ENCODE peak calls at places on chromosome 20, in eight cellular contexts. One of them, this sample, is unnamed. For H3K4me1, the result is how much of the 10 kb centered on the place peaks cover.

GRCh38 chr20:15561707-15562106 is 1011.5 kb downstream of the KIF16B start:
- DNase-seq in stomach: no peak
- DNase-seq in SK-N-SH: peak
- DNase-seq in PC-9: no peak
- DNase-seq in thyroid gland: no peak
- DNase-seq in left lung: no peak
- DNase-seq in Peyer's patch: no peak
- DNase-seq in ovary: no peak
- DNase-seq in this sample: no peak

GRCh38 chr20:23235173-23236027 is 115.2 kb upstream of the NXT1 start:
- DNase-seq in stomach: peak
- DNase-seq in SK-N-SH: peak
- DNase-seq in PC-9: peak
- DNase-seq in thyroid gland: peak
- DNase-seq in left lung: peak
- DNase-seq in Peyer's patch: no peak
- DNase-seq in ovary: peak
- DNase-seq in this sample: peak

GRCh38 chr20:11249683-11250082 is 575.9 kb upstream of the JAG1 start:
- DNase-seq in stomach: no peak
- DNase-seq in SK-N-SH: no peak
- DNase-seq in PC-9: no peak
- DNase-seq in thyroid gland: no peak
- DNase-seq in left lung: no peak
- DNase-seq in Peyer's patch: no peak
- DNase-seq in ovary: no peak
- DNase-seq in this sample: no peak

GRCh38 chr20:688809-689208 is 13.2 kb upstream of the SCRT2 start:
- DNase-seq in stomach: no peak
- DNase-seq in SK-N-SH: peak
- DNase-seq in PC-9: no peak
- DNase-seq in thyroid gland: no peak
- DNase-seq in left lung: no peak
- DNase-seq in Peyer's patch: no peak
- DNase-seq in ovary: no peak
- DNase-seq in this sample: no peak

GRCh38 chr20:22293886-22294285 is 290.5 kb downstream of the FOXA2 start:
- DNase-seq in stomach: no peak
- DNase-seq in SK-N-SH: no peak
- DNase-seq in PC-9: no peak
- DNase-seq in thyroid gland: no peak
- DNase-seq in left lung: no peak
- DNase-seq in Peyer's patch: no peak
- DNase-seq in ovary: no peak
- DNase-seq in this sample: no peak

GRCh38 chr20:47318027-47318595 is 38.4 kb downstream of the ZMYND8 start:
- DNase-seq in stomach: no peak
- DNase-seq in SK-N-SH: no peak
- DNase-seq in PC-9: peak
- DNase-seq in thyroid gland: peak
- DNase-seq in left lung: no peak
- DNase-seq in Peyer's patch: peak
- DNase-seq in ovary: peak
- DNase-seq in this sample: peak

GRCh38 chr20:25230177-25230831 is 17.6 kb upstream of the PYGB start:
- DNase-seq in stomach: no peak
- DNase-seq in SK-N-SH: no peak
- DNase-seq in PC-9: no peak
- DNase-seq in thyroid gland: peak
- DNase-seq in left lung: no peak
- DNase-seq in Peyer's patch: no peak
- DNase-seq in ovary: no peak
- DNase-seq in this sample: no peak

GRCh38 chr20:20366551-20366895 is 1.4 kb upstream of the INSM1 start:
- DNase-seq in stomach: no peak
- DNase-seq in SK-N-SH: peak
- DNase-seq in PC-9: no peak
- DNase-seq in thyroid gland: no peak
- DNase-seq in left lung: no peak
- DNase-seq in Peyer's patch: no peak
- DNase-seq in ovary: no peak
- DNase-seq in this sample: no peak

GRCh38 chr20:8331740-8332412 is 199.8 kb downstream of the PLCB1 start:
- DNase-seq in stomach: no peak
- DNase-seq in SK-N-SH: no peak
- DNase-seq in PC-9: no peak
- DNase-seq in thyroid gland: peak
- DNase-seq in left lung: no peak
- DNase-seq in Peyer's patch: no peak
- DNase-seq in ovary: no peak
- DNase-seq in this sample: no peak

GRCh38 chr20:7155282-7155681 is 387.8 kb downstream of the BMP2 start:
- DNase-seq in stomach: no peak
- DNase-seq in SK-N-SH: no peak
- DNase-seq in PC-9: no peak
- DNase-seq in thyroid gland: no peak
- DNase-seq in left lung: no peak
- DNase-seq in Peyer's patch: no peak
- DNase-seq in ovary: no peak
- DNase-seq in this sample: no peak

GRCh38 chr20:57103146-57103800 is 163.2 kb downstream of the BMP7 start:
- DNase-seq in stomach: no peak
- DNase-seq in SK-N-SH: no peak
- DNase-seq in PC-9: no peak
- DNase-seq in thyroid gland: peak
- DNase-seq in left lung: no peak
- DNase-seq in Peyer's patch: no peak
- DNase-seq in ovary: no peak
- DNase-seq in this sample: no peak

GRCh38 chr20:50762435-50763201 is 31.2 kb downstream of the PARD6B start:
- DNase-seq in stomach: peak
- DNase-seq in SK-N-SH: peak
- DNase-seq in PC-9: peak
- DNase-seq in thyroid gland: peak
- DNase-seq in left lung: no peak
- DNase-seq in Peyer's patch: no peak
- DNase-seq in ovary: peak
- DNase-seq in this sample: peak

GRCh38 chr20:34713194-34713943 is 9.2 kb downstream of the TP53INP2 start:
- DNase-seq in stomach: no peak
- DNase-seq in SK-N-SH: peak
- DNase-seq in PC-9: peak
- DNase-seq in thyroid gland: no peak
- DNase-seq in left lung: no peak
- DNase-seq in Peyer's patch: no peak
- DNase-seq in ovary: no peak
- DNase-seq in this sample: no peak

GRCh38 chr20:35954907-35955251 is 577 bp upstream of the SCAND1 start:
- DNase-seq in stomach: no peak
- DNase-seq in SK-N-SH: no peak
- DNase-seq in PC-9: no peak
- DNase-seq in thyroid gland: no peak
- DNase-seq in left lung: no peak
- DNase-seq in Peyer's patch: no peak
- DNase-seq in ovary: no peak
- DNase-seq in this sample: no peak

GRCh38 chr20:61896058-61896961 is 169.4 kb downstream of the TAF4 start:
- DNase-seq in stomach: peak
- DNase-seq in SK-N-SH: peak
- DNase-seq in PC-9: peak
- DNase-seq in thyroid gland: peak
- DNase-seq in left lung: peak
- DNase-seq in Peyer's patch: no peak
- DNase-seq in ovary: peak
- DNase-seq in this sample: no peak

GRCh38 chr20:54515788-54516324 is 40.5 kb downstream of the DOK5 start:
- DNase-seq in stomach: no peak
- DNase-seq in SK-N-SH: no peak
- DNase-seq in PC-9: no peak
- DNase-seq in thyroid gland: no peak
- DNase-seq in left lung: no peak
- DNase-seq in Peyer's patch: no peak
- DNase-seq in ovary: no peak
- DNase-seq in this sample: no peak

GRCh38 chr20:44579313-44580090 is 2.9 kb upstream of the PKIG start:
- DNase-seq in stomach: no peak
- DNase-seq in SK-N-SH: no peak
- DNase-seq in PC-9: no peak
- DNase-seq in thyroid gland: no peak
- DNase-seq in left lung: no peak
- DNase-seq in Peyer's patch: no peak
- DNase-seq in ovary: no peak
- DNase-seq in this sample: no peak

GRCh38 chr20:44572551-44573500 is 9.6 kb upstream of the PKIG start:
- DNase-seq in stomach: no peak
- DNase-seq in SK-N-SH: no peak
- DNase-seq in PC-9: peak
- DNase-seq in thyroid gland: peak
- DNase-seq in left lung: no peak
- DNase-seq in Peyer's patch: no peak
- DNase-seq in ovary: no peak
- DNase-seq in this sample: no peak

GRCh38 chr20:44573501-44573869 is 8.9 kb upstream of the PKIG start:
- DNase-seq in stomach: no peak
- DNase-seq in SK-N-SH: no peak
- DNase-seq in PC-9: no peak
- DNase-seq in thyroid gland: no peak
- DNase-seq in left lung: no peak
- DNase-seq in Peyer's patch: no peak
- DNase-seq in ovary: no peak
- DNase-seq in this sample: no peak

GRCh38 chr20:44574372-44574771 is 8.0 kb upstream of the PKIG start:
- DNase-seq in stomach: no peak
- DNase-seq in SK-N-SH: no peak
- DNase-seq in PC-9: no peak
- DNase-seq in thyroid gland: no peak
- DNase-seq in left lung: no peak
- DNase-seq in Peyer's patch: no peak
- DNase-seq in ovary: no peak
- DNase-seq in this sample: no peak

GRCh38 chr20:44576297-44576696 is 6.1 kb upstream of the PKIG start:
- DNase-seq in stomach: no peak
- DNase-seq in SK-N-SH: no peak
- DNase-seq in PC-9: no peak
- DNase-seq in thyroid gland: no peak
- DNase-seq in left lung: no peak
- DNase-seq in Peyer's patch: no peak
- DNase-seq in ovary: no peak
- DNase-seq in this sample: no peak
- TF ChIP-seq CTCF in stomach: no peak
- TF ChIP-seq CTCF in SK-N-SH: peak
- TF ChIP-seq CTCF in PC-9: peak
- TF ChIP-seq CTCF in thyroid gland: no peak
- TF ChIP-seq CTCF in left lung: peak
- TF ChIP-seq CTCF in Peyer's patch: peak
- TF ChIP-seq CTCF in ovary: no peak
- TF ChIP-seq CTCF in this sample: peak

GRCh38 chr20:39909447-39909846 is 779.6 kb downstream of the MAFB start:
- DNase-seq in stomach: no peak
- DNase-seq in SK-N-SH: no peak
- DNase-seq in PC-9: no peak
- DNase-seq in thyroid gland: peak
- DNase-seq in left lung: peak
- DNase-seq in Peyer's patch: no peak
- DNase-seq in ovary: no peak
- DNase-seq in this sample: peak
- H3K4me1 ChIP-seq in stomach: under half
- H3K4me1 ChIP-seq in SK-N-SH: under half
- H3K4me1 ChIP-seq in PC-9: under half
- H3K4me1 ChIP-seq in thyroid gland: under half
- H3K4me1 ChIP-seq in left lung: under half
- H3K4me1 ChIP-seq in Peyer's patch: under half
- H3K4me1 ChIP-seq in ovary: under half
- H3K4me1 ChIP-seq in this sample: under half

DNA sequence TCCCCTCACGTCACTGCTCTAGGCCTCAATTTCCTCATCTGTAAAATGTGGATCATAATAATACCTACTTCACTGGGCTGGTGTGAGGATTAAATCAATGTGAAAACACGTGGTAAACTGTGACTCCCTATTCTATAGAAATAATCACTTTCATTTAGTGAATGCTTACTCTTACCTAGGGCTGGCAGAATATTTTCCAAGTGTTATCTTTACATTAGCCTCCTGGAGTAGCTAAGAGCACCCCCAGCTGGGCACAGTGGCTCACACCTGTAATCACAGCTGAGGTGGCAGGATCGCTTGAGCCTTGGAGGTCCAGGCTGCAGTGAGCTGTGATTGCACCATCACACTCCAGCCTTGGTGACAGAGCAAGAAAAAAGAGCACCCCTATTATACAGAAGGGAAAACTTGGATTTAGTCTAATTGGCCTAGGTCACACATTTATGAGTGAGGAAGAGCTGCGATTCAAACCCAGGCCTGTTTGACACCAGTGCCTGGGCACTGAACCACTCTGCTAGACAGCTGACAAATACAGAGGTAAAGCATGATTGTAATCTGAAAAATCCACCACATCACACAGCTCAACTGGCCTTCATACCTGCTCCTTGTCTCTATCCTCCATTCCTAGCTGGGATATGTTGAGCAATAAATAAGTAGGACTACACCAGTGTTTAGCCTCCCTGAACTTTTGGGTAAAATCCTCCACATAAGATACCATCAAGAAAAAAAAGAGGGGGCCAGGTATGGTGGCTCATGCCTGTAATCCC is 1.4 kb upstream of the SNTA1 start:
- DNase-seq in stomach: peak
- DNase-seq in SK-N-SH: no peak
- DNase-seq in PC-9: peak
- DNase-seq in thyroid gland: no peak
- DNase-seq in left lung: no peak
- DNase-seq in Peyer's patch: no peak
- DNase-seq in ovary: no peak
- DNase-seq in this sample: no peak
- TF ChIP-seq CTCF in stomach: no peak
- TF ChIP-seq CTCF in SK-N-SH: peak
- TF ChIP-seq CTCF in PC-9: peak
- TF ChIP-seq CTCF in thyroid gland: no peak
- TF ChIP-seq CTCF in left lung: no peak
- TF ChIP-seq CTCF in Peyer's patch: peak
- TF ChIP-seq CTCF in ovary: no peak
- TF ChIP-seq CTCF in this sample: no peak

DNA sequence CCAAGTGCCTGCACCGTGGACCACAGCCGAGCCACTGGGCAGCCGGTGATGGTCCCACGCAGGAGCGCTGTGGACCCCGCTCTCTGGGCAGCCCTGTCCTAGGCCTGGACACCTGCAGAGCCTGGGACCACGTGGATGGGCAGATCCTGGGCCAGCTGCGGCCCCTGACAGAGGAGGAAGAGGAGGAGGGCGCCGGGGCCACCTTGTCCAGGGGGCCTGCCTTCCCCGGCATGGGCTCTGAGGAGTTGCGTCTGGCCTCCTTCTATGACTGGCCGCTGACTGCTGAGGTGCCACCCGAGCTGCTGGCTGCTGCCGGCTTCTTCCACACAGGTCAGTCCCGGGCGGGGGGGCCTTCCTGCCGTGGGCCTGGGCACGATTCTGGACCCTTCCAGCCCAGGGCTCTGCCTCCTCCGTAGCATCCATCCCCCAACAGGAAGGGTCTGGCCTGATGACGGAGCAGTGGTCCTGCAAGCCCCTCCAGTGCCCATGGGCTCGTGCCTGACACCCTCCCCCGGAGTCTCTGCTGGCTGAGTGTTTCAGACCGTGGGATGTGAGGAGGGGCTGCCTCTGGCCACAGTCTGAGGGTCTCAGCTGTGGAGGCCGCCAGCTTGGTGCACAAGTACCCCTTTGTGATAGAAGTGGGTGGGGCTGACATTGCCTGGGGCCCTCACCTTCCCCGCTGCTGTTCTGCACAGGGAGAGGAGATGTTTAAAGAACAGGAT is 572 bp downstream of the BIRC7 start:
- DNase-seq in stomach: no peak
- DNase-seq in SK-N-SH: no peak
- DNase-seq in PC-9: no peak
- DNase-seq in thyroid gland: no peak
- DNase-seq in left lung: no peak
- DNase-seq in Peyer's patch: no peak
- DNase-seq in ovary: no peak
- DNase-seq in this sample: no peak
- H3K4me1 ChIP-seq in stomach: under half
- H3K4me1 ChIP-seq in SK-N-SH: under half
- H3K4me1 ChIP-seq in PC-9: under half
- H3K4me1 ChIP-seq in thyroid gland: under half
- H3K4me1 ChIP-seq in left lung: under half
- H3K4me1 ChIP-seq in Peyer's patch: under half
- H3K4me1 ChIP-seq in ovary: under half
- H3K4me1 ChIP-seq in this sample: under half

This sample was measured in upper lobe of right lung.